ENCODE peak calls at places on chromosomes 13 and 19, in seven cellular contexts. A is CD4-positive, alpha-beta T cell; P is activated T-helper 1 cell treated with Interleukin-2 at 50 U/mL for 16 hours; S is fibroblast of pulmonary artery; L is stimulated activated CD4-positive, alpha-beta T cell treated with anti-CD3 and anti-CD28 coated beads, TNF-alpha, amount 100 ng/mL, for 48 hours; T is osteoblast; Q is fibroblast of mammary gland. Z is an unnamed sample.

GRCh38 chr13:45674908-45675307 is 27.2 kb upstream of the CBY2 start:
- DNase-seq in A (no peak), P (no peak), S (peak; percentile 68), L (no peak), T (peak; percentile 90), Q (peak; percentile 77), Z (no peak)

GRCh38 chr13:73059460-73060250 is 850 bp downstream of the KLF5 start:
- DNase-seq in A (peak; percentile 41), P (peak; percentile 18), S (no peak), L (no peak), T (peak; percentile 56), Q (no peak), Z (peak; percentile 66)

GRCh38 chr13:100987993-100988392 is 313.4 kb upstream of the TMTC4 start:
- DNase-seq in A (no peak), P (no peak), S (peak; percentile 18), L (no peak), T (peak; percentile 77), Q (peak; percentile 41), Z (no peak)

GRCh38 chr13:65907656-65908441 is 1322.3 kb downstream of the PCDH9 start:
- DNase-seq in A (no peak), P (no peak), S (no peak), L (no peak), T (no peak), Q (no peak), Z (no peak)

GRCh38 chr13:74883834-74884233 is 598.1 kb downstream of the TBC1D4 start:
- DNase-seq in A (no peak), P (no peak), S (no peak), L (no peak), T (no peak), Q (peak; percentile 25), Z (no peak)

GRCh38 chr13:110047511-110047910 is 259.4 kb downstream of the COL4A1 start:
- DNase-seq in A (no peak), P (no peak), S (peak; percentile 98), L (no peak), T (no peak), Q (peak; percentile 94), Z (peak; percentile 87)

GRCh38 chr19:53657330-53657729 is 25.5 kb downstream of the DPRX start:
- DNase-seq in A (no peak), P (no peak), S (no peak), L (no peak), T (no peak), Q (no peak), Z (no peak)

GRCh38 chr19:14006085-14006765 is at the start of gene RFX1:
- DNase-seq in A (peak; percentile 99), P (peak; percentile 99), S (peak; percentile 100), L (peak; percentile 100), T (peak; percentile 98), Q (peak; percentile 100), Z (peak; percentile 98)

GRCh38 chr13:35764359-35765015 is 288.0 kb upstream of the MAB21L1 start:
- DNase-seq in A (no peak), P (no peak), S (no peak), L (no peak), T (no peak), Q (no peak), Z (no peak)

GRCh38 chr19:38142176-38143035 is 81.6 kb downstream of the DPF1 start:
- DNase-seq in A (peak; percentile 9), P (no peak), S (peak; percentile 63), L (peak; percentile 9), T (peak; percentile 91), Q (peak; percentile 51), Z (peak; percentile 68)

GRCh38 chr13:47463726-47464125 is 537.3 kb downstream of the SUCLA2 start:
- DNase-seq in A (no peak), P (no peak), S (peak; percentile 49), L (no peak), T (no peak), Q (peak; percentile 78), Z (no peak)

GRCh38 chr13:102555914-102556553 is 40.8 kb upstream of the TPP2 start:
- DNase-seq in A (no peak), P (no peak), S (peak; percentile 45), L (no peak), T (no peak), Q (peak; percentile 67), Z (no peak)

GRCh38 chr19:45117167-45117594 is 24.2 kb downstream of the PPP1R37 start:
- DNase-seq in A (peak; percentile 10), P (no peak), S (no peak), L (peak; percentile 43), T (no peak), Q (peak; percentile 31), Z (no peak)

GRCh38 chr19:54297759-54298305 is 15.1 kb downstream of the LILRA5 start:
- DNase-seq in A (no peak), P (no peak), S (no peak), L (no peak), T (no peak), Q (no peak), Z (no peak)

GRCh38 chr13:79392882-79393563 is 13.0 kb downstream of the RBM26 start:
- DNase-seq in A (no peak), P (no peak), S (no peak), L (no peak), T (no peak), Q (peak; percentile 75), Z (no peak)

GRCh38 chr19:13023666-13024065 is 28.4 kb downstream of the NFIX start:
- DNase-seq in A (no peak), P (no peak), S (peak; percentile 52), L (no peak), T (peak; percentile 44), Q (no peak), Z (no peak)

GRCh38 chr19:49602806-49603205 is 11.8 kb downstream of the PRR12 start:
- DNase-seq in A (no peak), P (no peak), S (no peak), L (no peak), T (no peak), Q (no peak), Z (no peak)

GRCh38 chr19:49067554-49067953 is 2.9 kb upstream of the NTF4 start:
- DNase-seq in A (no peak), P (no peak), S (no peak), L (no peak), T (peak; percentile 82), Q (no peak), Z (no peak)

GRCh38 chr13:113267642-113268405 is 29.2 kb upstream of the LAMP1 start:
- DNase-seq in A (no peak), P (no peak), S (no peak), L (no peak), T (peak; percentile 34), Q (no peak), Z (no peak)

GRCh38 chr19:47227347-47228167 is 3.4 kb downstream of the BBC3 start:
- DNase-seq in A (peak; percentile 32), P (no peak), S (peak; percentile 98), L (no peak), T (peak; percentile 99), Q (peak; percentile 95), Z (peak; percentile 96)

GRCh38 chr19:6278740-6279619 is 795 bp downstream of the MLLT1 start:
- DNase-seq in A (no peak), P (no peak), S (no peak), L (no peak), T (peak; percentile 89), Q (no peak), Z (no peak)

GRCh38 chr19:4557971-4558941 is 1.2 kb downstream of the SEMA6B start:
- DNase-seq in A (peak; percentile 11), P (no peak), S (peak; percentile 29), L (no peak), T (peak; percentile 96), Q (no peak), Z (no peak)

GRCh38 chr13:94667190-94667589 is 45.2 kb downstream of the SOX21 start:
- DNase-seq in A (no peak), P (no peak), S (no peak), L (no peak), T (no peak), Q (no peak), Z (no peak)

GRCh38 chr19:45414468-45414867 is 8.0 kb downstream of the POLR1G start:
- DNase-seq in A (no peak), P (no peak), S (no peak), L (no peak), T (no peak), Q (no peak), Z (no peak)

Z was measured in ascending aorta.